ENCODE peak calls at places on chromosomes 4 and X, in seven cellular contexts. One of them, this sample, is unnamed. For H3K27me3, the result is how much of the 10 kb centered on the place peaks cover.

GRCh38 chrX:87896057-87896456 is 378.5 kb downstream of the KLHL4 start:
- DNase-seq in prostate gland: no peak
- DNase-seq in tibial nerve: no peak
- DNase-seq in CD8-positive, alpha-beta T cell: no peak
- DNase-seq in AG04450: no peak
- DNase-seq in astrocyte: no peak
- DNase-seq in ovary: no peak
- DNase-seq in this sample: no peak

GRCh38 chr4:140018931-140019618 is 134.9 kb downstream of the MAML3 start:
- DNase-seq in prostate gland: no peak
- DNase-seq in astrocyte: no peak
- DNase-seq in ovary: no peak
- DNase-seq in CD8-positive, alpha-beta T cell: no peak
- DNase-seq in tibial nerve: no peak
- DNase-seq in AG04450: no peak
- DNase-seq in this sample: no peak

GRCh38 chrX:84477114-84477513 is 25.1 kb downstream of the HDX start:
- DNase-seq in AG04450: no peak
- DNase-seq in ovary: no peak
- DNase-seq in prostate gland: no peak
- DNase-seq in CD8-positive, alpha-beta T cell: no peak
- DNase-seq in tibial nerve: no peak
- DNase-seq in astrocyte: no peak
- DNase-seq in this sample: no peak

GRCh38 chr4:154998284-154998683 is 210.2 kb upstream of the NPY2R start:
- DNase-seq in prostate gland: no peak
- DNase-seq in CD8-positive, alpha-beta T cell: no peak
- DNase-seq in tibial nerve: no peak
- DNase-seq in astrocyte: peak
- DNase-seq in AG04450: no peak
- DNase-seq in ovary: no peak
- DNase-seq in this sample: no peak

GRCh38 chr4:111399523-111400135 is 745.6 kb upstream of the FAM241A start:
- DNase-seq in ovary: no peak
- DNase-seq in AG04450: no peak
- DNase-seq in astrocyte: peak
- DNase-seq in CD8-positive, alpha-beta T cell: no peak
- DNase-seq in prostate gland: no peak
- DNase-seq in tibial nerve: no peak
- DNase-seq in this sample: no peak

GRCh38 chr4:112127736-112128322 is 17.4 kb upstream of the FAM241A start:
- DNase-seq in tibial nerve: no peak
- DNase-seq in prostate gland: no peak
- DNase-seq in ovary: no peak
- DNase-seq in CD8-positive, alpha-beta T cell: no peak
- DNase-seq in AG04450: no peak
- DNase-seq in astrocyte: peak
- DNase-seq in this sample: no peak

GRCh38 chr4:122378711-122379110 is at the start of gene ADAD1:
- DNase-seq in prostate gland: no peak
- DNase-seq in ovary: no peak
- DNase-seq in tibial nerve: no peak
- DNase-seq in CD8-positive, alpha-beta T cell: no peak
- DNase-seq in AG04450: no peak
- DNase-seq in astrocyte: no peak
- DNase-seq in this sample: no peak

GRCh38 chrX:49840679-49841078 is 11.6 kb downstream of the PAGE4 start:
- DNase-seq in CD8-positive, alpha-beta T cell: no peak
- DNase-seq in astrocyte: peak
- DNase-seq in tibial nerve: peak
- DNase-seq in AG04450: no peak
- DNase-seq in ovary: peak
- DNase-seq in prostate gland: peak
- DNase-seq in this sample: peak

GRCh38 chr4:188399834-188400233 is 260.6 kb downstream of the TRIML1 start:
- DNase-seq in ovary: no peak
- DNase-seq in AG04450: no peak
- DNase-seq in tibial nerve: no peak
- DNase-seq in astrocyte: no peak
- DNase-seq in prostate gland: no peak
- DNase-seq in CD8-positive, alpha-beta T cell: no peak
- DNase-seq in this sample: no peak

GRCh38 chrX:139642241-139642927 is 65.6 kb downstream of the MCF2 start:
- DNase-seq in astrocyte: peak
- DNase-seq in prostate gland: no peak
- DNase-seq in CD8-positive, alpha-beta T cell: no peak
- DNase-seq in tibial nerve: no peak
- DNase-seq in AG04450: no peak
- DNase-seq in ovary: no peak
- DNase-seq in this sample: no peak

GRCh38 chrX:153969125-153969903 is 2.3 kb downstream of the HCFC1 start:
- DNase-seq in ovary: no peak
- DNase-seq in astrocyte: no peak
- DNase-seq in AG04450: no peak
- DNase-seq in CD8-positive, alpha-beta T cell: no peak
- DNase-seq in prostate gland: no peak
- DNase-seq in tibial nerve: no peak
- DNase-seq in this sample: no peak
- H3K4me3 ChIP-seq in ovary: peak
- H3K4me3 ChIP-seq in astrocyte: peak
- H3K4me3 ChIP-seq in AG04450: peak
- H3K4me3 ChIP-seq in CD8-positive, alpha-beta T cell: peak
- H3K4me3 ChIP-seq in prostate gland: peak
- H3K4me3 ChIP-seq in tibial nerve: peak
- H3K4me3 ChIP-seq in this sample: peak

GRCh38 chrX:28701222-28701621 is 114.0 kb downstream of the IL1RAPL1 start:
- DNase-seq in AG04450: no peak
- DNase-seq in prostate gland: no peak
- DNase-seq in ovary: no peak
- DNase-seq in astrocyte: no peak
- DNase-seq in CD8-positive, alpha-beta T cell: no peak
- DNase-seq in tibial nerve: no peak
- DNase-seq in this sample: no peak
- TF ChIP-seq CTCF in AG04450: no peak
- TF ChIP-seq CTCF in prostate gland: no peak
- TF ChIP-seq CTCF in ovary: no peak
- TF ChIP-seq CTCF in astrocyte: peak
- TF ChIP-seq CTCF in CD8-positive, alpha-beta T cell: no peak
- TF ChIP-seq CTCF in tibial nerve: no peak
- TF ChIP-seq CTCF in this sample: peak

DNA sequence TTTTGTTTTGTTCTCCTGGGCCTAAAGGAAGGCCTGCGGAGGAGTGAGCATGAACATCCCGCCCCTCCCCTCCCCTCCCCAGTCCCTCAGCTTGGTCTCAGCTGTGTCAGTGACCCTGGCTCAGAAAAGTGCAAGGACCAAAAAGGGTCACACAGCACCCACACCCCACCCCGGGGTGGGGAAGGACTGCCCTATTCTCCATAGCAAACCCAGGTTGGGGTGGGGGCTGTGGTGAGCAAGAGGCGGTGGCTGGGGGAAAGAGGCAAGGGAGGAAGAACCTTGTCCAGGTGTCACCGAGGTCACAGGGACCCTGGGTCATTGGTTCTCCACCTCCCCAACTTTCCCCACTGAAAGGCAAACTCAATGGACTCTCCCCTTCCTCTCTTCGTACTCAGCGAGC is 7.6 kb upstream of the MSX1 start:
- DNase-seq in prostate gland: no peak
- DNase-seq in CD8-positive, alpha-beta T cell: no peak
- DNase-seq in ovary: no peak
- DNase-seq in AG04450: no peak
- DNase-seq in tibial nerve: no peak
- DNase-seq in astrocyte: no peak
- DNase-seq in this sample: no peak
- H3K27me3 ChIP-seq in prostate gland: under half
- H3K27me3 ChIP-seq in CD8-positive, alpha-beta T cell: under half
- H3K27me3 ChIP-seq in ovary: under half
- H3K27me3 ChIP-seq in AG04450: under half
- H3K27me3 ChIP-seq in tibial nerve: under half
- H3K27me3 ChIP-seq in astrocyte: under half
- H3K27me3 ChIP-seq in this sample: half or more

GRCh38 chrX:29662759-29663503 is 552.4 kb upstream of the MAGEB2 start:
- DNase-seq in astrocyte: peak
- DNase-seq in AG04450: peak
- DNase-seq in ovary: no peak
- DNase-seq in CD8-positive, alpha-beta T cell: no peak
- DNase-seq in prostate gland: no peak
- DNase-seq in tibial nerve: no peak
- DNase-seq in this sample: peak
- H3K4me3 ChIP-seq in astrocyte: peak
- H3K4me3 ChIP-seq in AG04450: no peak
- H3K4me3 ChIP-seq in ovary: no peak
- H3K4me3 ChIP-seq in CD8-positive, alpha-beta T cell: no peak
- H3K4me3 ChIP-seq in prostate gland: no peak
- H3K4me3 ChIP-seq in tibial nerve: no peak
- H3K4me3 ChIP-seq in this sample: no peak